ENCODE peak calls at places on chromosomes 5 and 9, in nine cellular contexts. B is NCI-H1417; M is fibroblast of gingiva; N is RCC 7860; D is Kasumi-1; H is cardiac fibroblast; P is activated CD4-positive, alpha-beta T cell treated with anti-CD3 and anti-CD28 coated beads for 4 hours; L is activated B cell treated with CpG ODN at 0.5 μM for 24 hours; T is NCI-H1105 treated with DMSO at 0.1 percent for 48 hours. X is an unnamed sample.

GRCh38 chr5:93953442-93953841 is 212.0 kb upstream of the POU5F2 start:
- DNase-seq in B (no peak), M (no peak), N (no peak), D (no peak), H (no peak), P (no peak), L (no peak), T (no peak), X (no peak)

GRCh38 chr9:78441822-78442431 is 145.0 kb downstream of the PSAT1 start:
- DNase-seq in B (no peak), M (no peak), N (no peak), D (no peak), H (no peak), P (no peak), L (no peak), T (no peak), X (no peak)

GRCh38 chr5:91110709-91111108 is 272.4 kb downstream of the ARRDC3 start:
- DNase-seq in B (no peak), M (peak; percentile 80), N (no peak), D (no peak), H (no peak), P (no peak), L (no peak), T (no peak), X (no peak)

GRCh38 chr9:128271112-128271511 is 4.7 kb downstream of the GOLGA2 start:
- DNase-seq in B (no peak), M (no peak), N (no peak), D (no peak), H (no peak), P (no peak), L (no peak), T (no peak), X (no peak)

GRCh38 chr5:35252963-35253362 is 22.7 kb upstream of the PRLR start:
- DNase-seq in B (no peak), M (no peak), N (no peak), D (no peak), H (no peak), P (no peak), L (no peak), T (no peak), X (no peak)

GRCh38 chr5:79062431-79062830 is 7.0 kb downstream of the DMGDH start:
- DNase-seq in B (no peak), M (no peak), N (no peak), D (no peak), H (no peak), P (no peak), L (no peak), T (peak; percentile 34), X (no peak)

GRCh38 chr5:141814064-141814982 is 63.9 kb downstream of the PCDH1 start:
- DNase-seq in B (peak; percentile 48), M (no peak), N (peak; percentile 34), D (peak; percentile 17), H (peak; percentile 35), P (peak; percentile 45), L (peak; percentile 17), T (no peak), X (peak; percentile 18)

GRCh38 chr5:79835220-79835714 is 145.6 kb downstream of the CMYA5 start:
- DNase-seq in B (no peak), M (no peak), N (no peak), D (no peak), H (no peak), P (no peak), L (no peak), T (no peak), X (no peak)

GRCh38 chr9:130880599-130881220 is 15.9 kb downstream of the QRFP start:
- DNase-seq in B (no peak), M (no peak), N (no peak), D (no peak), H (no peak), P (no peak), L (no peak), T (no peak), X (no peak)

GRCh38 chr5:82465235-82465634 is 187.1 kb upstream of the RPS23 start:
- DNase-seq in B (no peak), M (no peak), N (no peak), D (no peak), H (no peak), P (no peak), L (no peak), T (no peak), X (no peak)

GRCh38 chr5:74995931-74996330 is 56.4 kb downstream of the GCNT4 start:
- DNase-seq in B (no peak), M (peak; percentile 24), N (no peak), D (no peak), H (no peak), P (no peak), L (no peak), T (no peak), X (no peak)

GRCh38 chr9:76571288-76572204 is 112.6 kb downstream of the GCNT1 start:
- DNase-seq in B (no peak), M (peak; percentile 30), N (no peak), D (peak; percentile 48), H (peak; percentile 44), P (no peak), L (no peak), T (no peak), X (no peak)

GRCh38 chr9:1083325-1083913 is 33.3 kb downstream of the DMRT2 start:
- DNase-seq in B (peak; percentile 67), M (no peak), N (no peak), D (no peak), H (no peak), P (no peak), L (no peak), T (peak; percentile 77), X (no peak)

GRCh38 chr5:154077692-154078091 is 38.9 kb downstream of the MFAP3 start:
- DNase-seq in B (no peak), M (peak; percentile 21), N (peak; percentile 55), D (no peak), H (peak; percentile 52), P (no peak), L (no peak), T (no peak), X (no peak)

GRCh38 chr5:156920042-156920860 is 42.8 kb downstream of the TIMD4 start:
- DNase-seq in B (no peak), M (no peak), N (peak; percentile 92), D (no peak), H (no peak), P (peak; percentile 10), L (no peak), T (no peak), X (peak; percentile 39)

GRCh38 chr5:137563646-137564474 is 64.7 kb upstream of the SPOCK1 start:
- DNase-seq in B (no peak), M (peak; percentile 95), N (no peak), D (peak; percentile 74), H (peak; percentile 77), P (no peak), L (no peak), T (peak; percentile 61), X (no peak)

GRCh38 chr9:16132513-16132912 is 579.7 kb downstream of the CCDC171 start:
- DNase-seq in B (no peak), M (no peak), N (no peak), D (no peak), H (peak; percentile 74), P (no peak), L (no peak), T (no peak), X (no peak)

GRCh38 chr5:112417931-112418358 is 1.1 kb downstream of the EPB41L4A start:
- DNase-seq in B (peak; percentile 29), M (no peak), N (peak; percentile 14), D (no peak), H (peak; percentile 35), P (peak; percentile 25), L (no peak), T (peak; percentile 3), X (peak; percentile 58)

GRCh38 chr5:176692835-176693476 is 45.7 kb downstream of the TSPAN17 start:
- DNase-seq in B (peak; percentile 17), M (no peak), N (no peak), D (no peak), H (no peak), P (no peak), L (no peak), T (peak; percentile 48), X (no peak)

GRCh38 chr9:98654247-98654646 is 54.5 kb downstream of the GABBR2 start:
- DNase-seq in B (no peak), M (peak; percentile 75), N (no peak), D (no peak), H (peak; percentile 51), P (no peak), L (no peak), T (no peak), X (no peak)

GRCh38 chr5:141773779-141774531 is 91.9 kb upstream of the ARAP3 start:
- DNase-seq in B (no peak), M (no peak), N (no peak), D (no peak), H (no peak), P (no peak), L (no peak), T (no peak), X (no peak)

GRCh38 chr9:38286357-38286756 is 106.1 kb upstream of the ALDH1B1 start:
- DNase-seq in B (no peak), M (no peak), N (no peak), D (no peak), H (no peak), P (no peak), L (no peak), T (no peak), X (no peak)

GRCh38 chr5:173324115-173325001 is 3.9 kb downstream of the STC2 start:
- DNase-seq in B (no peak), M (peak; percentile 93), N (no peak), D (no peak), H (peak; percentile 72), P (no peak), L (no peak), T (peak; percentile 82), X (no peak)

GRCh38 chr5:135881244-135881643 is 14.4 kb downstream of the IL9 start:
- DNase-seq in B (no peak), M (no peak), N (no peak), D (no peak), H (no peak), P (no peak), L (no peak), T (no peak), X (no peak)

GRCh38 chr9:96078866-96079505 is 203.5 kb downstream of the ERCC6L2 start:
- DNase-seq in B (no peak), M (peak; percentile 21), N (no peak), D (no peak), H (no peak), P (no peak), L (no peak), T (no peak), X (no peak)

GRCh38 chr9:7369384-7369821 is 430.2 kb downstream of the DMAC1 start:
- DNase-seq in B (no peak), M (no peak), N (no peak), D (no peak), H (no peak), P (no peak), L (no peak), T (no peak), X (no peak)

GRCh38 chr5:166369326-166369725 is 1922.1 kb upstream of the WWC1 start:
- DNase-seq in B (no peak), M (peak; percentile 17), N (no peak), D (no peak), H (no peak), P (no peak), L (no peak), T (no peak), X (no peak)

GRCh38 chr5:33343661-33344327 is 97.0 kb upstream of the TARS1 start:
- DNase-seq in B (no peak), M (peak; percentile 90), N (peak; percentile 88), D (no peak), H (peak; percentile 92), P (no peak), L (no peak), T (no peak), X (no peak)

GRCh38 chr5:122170630-122171029 is 41.3 kb downstream of the ZNF474 start:
- DNase-seq in B (no peak), M (no peak), N (peak; percentile 55), D (no peak), H (peak; percentile 82), P (no peak), L (no peak), T (no peak), X (no peak)

GRCh38 chr5:149688406-149688805 is 41.7 kb upstream of the PPARGC1B start:
- DNase-seq in B (no peak), M (no peak), N (no peak), D (no peak), H (no peak), P (no peak), L (no peak), T (no peak), X (no peak)

GRCh38 chr5:57311921-57312320 is 138.1 kb downstream of the GPBP1 start:
- DNase-seq in B (no peak), M (no peak), N (no peak), D (no peak), H (no peak), P (no peak), L (no peak), T (no peak), X (no peak)

X was measured in activated T-helper 2 cell treated with anti-CD3 and anti-CD28 coated beads, Interferon-gamma antibody, Interleukin-2, Interleukin-4, amounts not matched to agents 10 μg/mL and 5 μg/mL and 100 μg/mL, durations not matched to agents 14 hours and 24 hours and 36 hours.